ENCODE peak calls at places on chromosomes 6 and 20, in ten cellular contexts. Z, W, G, D, S, M, E, K, V and I are unnamed samples.

GRCh38 chr6:35146453-35146852 is 5.3 kb upstream of the TCP11 start:
- DNase-seq in G (peak; percentile 26), Z (peak; percentile 24), V (no peak), M (peak; percentile 80), W (peak; percentile 82), D (peak; percentile 27), K (peak; percentile 32), E (peak; percentile 4), S (peak; percentile 20), I (no peak)

GRCh38 chr20:21571841-21572690 is 58.2 kb upstream of the NKX2-2 start:
- DNase-seq in Z (no peak), S (no peak), M (peak; percentile 50), K (peak; percentile 1), G (no peak), D (peak; percentile 23), E (no peak), W (peak; percentile 32), V (peak; percentile 7), I (no peak)

GRCh38 chr20:23546435-23547144 is 21.7 kb downstream of the CST9L start:
- DNase-seq in S (no peak), E (no peak), V (no peak), G (no peak), W (no peak), K (no peak), D (no peak), M (peak; percentile 27), Z (no peak), I (no peak)

GRCh38 chr20:24066075-24066700 is 77.6 kb upstream of the GGTLC1 start:
- DNase-seq in G (no peak), V (peak; percentile 17), Z (no peak), W (no peak), D (no peak), M (no peak), K (no peak), S (peak; percentile 46), E (no peak), I (no peak)

GRCh38 chr6:53611342-53611741 is 54.2 kb downstream of the KLHL31 start:
- DNase-seq in Z (no peak), D (no peak), M (no peak), E (no peak), V (no peak), G (no peak), S (no peak), K (peak; percentile 23), W (no peak), I (no peak)

GRCh38 chr6:158775832-158776231 is 43.3 kb downstream of the EZR start:
- DNase-seq in S (no peak), V (no peak), Z (no peak), E (no peak), G (no peak), M (no peak), D (no peak), K (no peak), W (no peak), I (no peak)

GRCh38 chr6:53514677-53515076 is 30.2 kb downstream of the GCLC start:
- DNase-seq in W (no peak), K (no peak), M (no peak), E (no peak), Z (no peak), G (no peak), V (no peak), D (no peak), S (no peak), I (no peak)

GRCh38 chr20:37525810-37526209 is 1.9 kb downstream of the BLCAP start:
- DNase-seq in M (no peak), G (no peak), W (no peak), V (no peak), D (no peak), E (no peak), S (no peak), Z (no peak), K (no peak), I (no peak)

GRCh38 chr6:151058021-151058733 is 181.6 kb upstream of the AKAP12 start:
- DNase-seq in K (peak; percentile 40), D (no peak), W (no peak), V (no peak), G (no peak), E (no peak), Z (no peak), S (no peak), M (no peak), I (no peak)

GRCh38 chr6:43722920-43723565 is 35.5 kb upstream of the MRPS18A start:
- DNase-seq in W (no peak), S (no peak), V (no peak), Z (no peak), E (no peak), K (no peak), M (no peak), G (no peak), D (no peak), I (no peak)

GRCh38 chr6:124963416-124964083 is 1.3 kb downstream of the RNF217 start:
- DNase-seq in V (no peak), W (peak; percentile 63), E (no peak), Z (no peak), K (peak; percentile 72), D (peak; percentile 53), S (no peak), M (no peak), G (no peak), I (no peak)

GRCh38 chr20:50526403-50526989 is 16.3 kb downstream of the PTPN1 start:
- DNase-seq in M (no peak), K (no peak), V (no peak), W (no peak), E (no peak), D (no peak), G (no peak), S (no peak), Z (no peak), I (no peak)

GRCh38 chr6:138291036-138291848 is 73.0 kb upstream of the PBOV1 start:
- DNase-seq in S (no peak), M (no peak), K (no peak), G (no peak), E (peak; percentile 36), V (no peak), D (no peak), Z (no peak), W (no peak), I (no peak)

GRCh38 chr6:125312478-125312877 is 10.7 kb upstream of the HDDC2 start:
- DNase-seq in K (no peak), Z (no peak), W (no peak), D (no peak), V (no peak), S (no peak), G (no peak), E (no peak), M (no peak), I (no peak)

GRCh38 chr20:63736893-63737689 is 627 bp downstream of the LIME1 start:
- DNase-seq in S (peak; percentile 69), M (peak; percentile 63), G (no peak), K (no peak), E (no peak), Z (no peak), V (peak; percentile 70), W (peak; percentile 57), D (no peak), I (no peak)

GRCh38 chr6:14423955-14424354 is 306.4 kb downstream of the CD83 start:
- DNase-seq in Z (no peak), K (no peak), D (no peak), M (no peak), V (no peak), S (no peak), E (no peak), W (no peak), G (no peak), I (no peak)

GRCh38 chr20:55094353-55094861 is 619.0 kb downstream of the DOK5 start:
- DNase-seq in G (no peak), Z (no peak), V (no peak), S (no peak), D (no peak), K (no peak), W (no peak), M (no peak), E (no peak), I (no peak)

GRCh38 chr6:148709577-148709976 is 37.3 kb upstream of the UST start:
- DNase-seq in M (no peak), V (no peak), W (no peak), D (no peak), Z (no peak), G (no peak), K (peak; percentile 37), E (no peak), S (no peak), I (no peak)

GRCh38 chr6:15506066-15506465 is 156.8 kb downstream of the DTNBP1 start:
- DNase-seq in G (no peak), S (no peak), M (no peak), D (no peak), Z (no peak), V (no peak), E (no peak), W (no peak), K (no peak), I (no peak)

GRCh38 chr20:50320910-50321796 is 130.5 kb downstream of the CEBPB start:
- DNase-seq in S (no peak), M (peak; percentile 97), G (no peak), Z (peak; percentile 41), K (peak; percentile 97), D (peak; percentile 49), E (no peak), V (no peak), W (peak; percentile 99), I (no peak)

GRCh38 chr6:37626915-37627314 is 70.8 kb downstream of the MDGA1 start:
- DNase-seq in G (no peak), D (no peak), E (no peak), K (no peak), V (no peak), M (no peak), S (no peak), Z (no peak), W (no peak), I (no peak)

GRCh38 chr20:5691918-5692618 is 58.1 kb upstream of the SHLD1 start:
- DNase-seq in G (peak; percentile 92), M (no peak), V (no peak), D (no peak), K (no peak), S (no peak), Z (no peak), W (no peak), E (no peak), I (no peak)

GRCh38 chr20:20551409-20551808 is 161.0 kb downstream of the RALGAPA2 start:
- DNase-seq in E (no peak), K (no peak), G (peak; percentile 62), W (no peak), Z (no peak), S (no peak), D (no peak), M (no peak), V (no peak), I (peak; percentile 98)

GRCh38 chr20:25227317-25227831 is 20.5 kb upstream of the PYGB start:
- DNase-seq in S (no peak), D (peak; percentile 48), Z (no peak), M (peak; percentile 80), W (no peak), V (no peak), E (no peak), K (peak; percentile 74), G (no peak), I (no peak)